ENCODE peak calls at places on chromosomes 6 and 20, in nine cellular contexts. One of them, this sample, is unnamed.

GRCh38 chr6:41072836-41073202 is at the start of gene NFYA:
- DNase-seq in Peyer's patch: peak
- DNase-seq in sigmoid colon: no peak
- DNase-seq in AG04450: no peak
- DNase-seq in H1: no peak
- DNase-seq in ovary: no peak
- DNase-seq in heart right ventricle: peak
- DNase-seq in pancreas: no peak
- DNase-seq in breast epithelium: no peak
- DNase-seq in this sample: peak

GRCh38 chr20:51029963-51030930 is 7.3 kb upstream of the KCNG1 start:
- DNase-seq in Peyer's patch: no peak
- DNase-seq in sigmoid colon: no peak
- DNase-seq in AG04450: no peak
- DNase-seq in H1: no peak
- DNase-seq in ovary: no peak
- DNase-seq in heart right ventricle: no peak
- DNase-seq in pancreas: no peak
- DNase-seq in breast epithelium: no peak
- DNase-seq in this sample: no peak

GRCh38 chr20:47876348-47877056 is 91.2 kb upstream of the SULF2 start:
- DNase-seq in Peyer's patch: no peak
- DNase-seq in sigmoid colon: no peak
- DNase-seq in AG04450: no peak
- DNase-seq in H1: no peak
- DNase-seq in ovary: no peak
- DNase-seq in heart right ventricle: no peak
- DNase-seq in pancreas: no peak
- DNase-seq in breast epithelium: no peak
- DNase-seq in this sample: no peak

GRCh38 chr6:29685718-29686326 is 4.9 kb upstream of the ZFP57 start:
- DNase-seq in Peyer's patch: no peak
- DNase-seq in sigmoid colon: no peak
- DNase-seq in AG04450: no peak
- DNase-seq in H1: no peak
- DNase-seq in ovary: no peak
- DNase-seq in heart right ventricle: peak
- DNase-seq in pancreas: no peak
- DNase-seq in breast epithelium: no peak
- DNase-seq in this sample: no peak

GRCh38 chr20:62240015-62240685 is 1.8 kb downstream of the OSBPL2 start:
- DNase-seq in Peyer's patch: no peak
- DNase-seq in sigmoid colon: no peak
- DNase-seq in AG04450: no peak
- DNase-seq in H1: no peak
- DNase-seq in ovary: no peak
- DNase-seq in heart right ventricle: peak
- DNase-seq in pancreas: no peak
- DNase-seq in breast epithelium: no peak
- DNase-seq in this sample: no peak

GRCh38 chr20:63829943-63830820 is 882 bp downstream of the ZBTB46 start:
- DNase-seq in Peyer's patch: no peak
- DNase-seq in sigmoid colon: no peak
- DNase-seq in AG04450: no peak
- DNase-seq in H1: no peak
- DNase-seq in ovary: peak
- DNase-seq in heart right ventricle: no peak
- DNase-seq in pancreas: no peak
- DNase-seq in breast epithelium: no peak
- DNase-seq in this sample: no peak

GRCh38 chr20:62678553-62678952 is 30.1 kb upstream of the NTSR1 start:
- DNase-seq in Peyer's patch: no peak
- DNase-seq in sigmoid colon: no peak
- DNase-seq in AG04450: no peak
- DNase-seq in H1: no peak
- DNase-seq in ovary: no peak
- DNase-seq in heart right ventricle: no peak
- DNase-seq in pancreas: no peak
- DNase-seq in breast epithelium: no peak
- DNase-seq in this sample: no peak

GRCh38 chr6:81727876-81728517 is 24.5 kb downstream of the TENT5A start:
- DNase-seq in Peyer's patch: no peak
- DNase-seq in sigmoid colon: no peak
- DNase-seq in AG04450: no peak
- DNase-seq in H1: no peak
- DNase-seq in ovary: no peak
- DNase-seq in heart right ventricle: no peak
- DNase-seq in pancreas: peak
- DNase-seq in breast epithelium: no peak
- DNase-seq in this sample: no peak

GRCh38 chr20:48831702-48832422 is 4.1 kb upstream of the PREX1 start:
- DNase-seq in Peyer's patch: peak
- DNase-seq in sigmoid colon: peak
- DNase-seq in AG04450: no peak
- DNase-seq in H1: no peak
- DNase-seq in ovary: peak
- DNase-seq in heart right ventricle: peak
- DNase-seq in pancreas: peak
- DNase-seq in breast epithelium: no peak
- DNase-seq in this sample: peak

GRCh38 chr6:47478233-47479155 is 905 bp downstream of the CD2AP start:
- DNase-seq in Peyer's patch: no peak
- DNase-seq in sigmoid colon: no peak
- DNase-seq in AG04450: no peak
- DNase-seq in H1: no peak
- DNase-seq in ovary: no peak
- DNase-seq in heart right ventricle: no peak
- DNase-seq in pancreas: no peak
- DNase-seq in breast epithelium: peak
- DNase-seq in this sample: no peak

GRCh38 chr6:17901493-17901892 is 85.9 kb downstream of the KIF13A start:
- DNase-seq in Peyer's patch: no peak
- DNase-seq in sigmoid colon: no peak
- DNase-seq in AG04450: no peak
- DNase-seq in H1: no peak
- DNase-seq in ovary: no peak
- DNase-seq in heart right ventricle: no peak
- DNase-seq in pancreas: no peak
- DNase-seq in breast epithelium: no peak
- DNase-seq in this sample: no peak

GRCh38 chr6:40672118-40672517 is 85.0 kb upstream of the LRFN2 start:
- DNase-seq in Peyer's patch: no peak
- DNase-seq in sigmoid colon: no peak
- DNase-seq in AG04450: no peak
- DNase-seq in H1: no peak
- DNase-seq in ovary: no peak
- DNase-seq in heart right ventricle: no peak
- DNase-seq in pancreas: no peak
- DNase-seq in breast epithelium: no peak
- DNase-seq in this sample: no peak

GRCh38 chr6:21441386-21441785 is 152.2 kb upstream of the SOX4 start:
- DNase-seq in Peyer's patch: no peak
- DNase-seq in sigmoid colon: no peak
- DNase-seq in AG04450: no peak
- DNase-seq in H1: no peak
- DNase-seq in ovary: no peak
- DNase-seq in heart right ventricle: no peak
- DNase-seq in pancreas: no peak
- DNase-seq in breast epithelium: no peak
- DNase-seq in this sample: no peak

GRCh38 chr6:108650325-108650724 is 89.6 kb downstream of the FOXO3 start:
- DNase-seq in Peyer's patch: no peak
- DNase-seq in sigmoid colon: no peak
- DNase-seq in AG04450: no peak
- DNase-seq in H1: no peak
- DNase-seq in ovary: no peak
- DNase-seq in heart right ventricle: no peak
- DNase-seq in pancreas: no peak
- DNase-seq in breast epithelium: no peak
- DNase-seq in this sample: no peak

GRCh38 chr6:18148304-18149025 is 6.4 kb downstream of the TPMT start:
- DNase-seq in Peyer's patch: peak
- DNase-seq in sigmoid colon: no peak
- DNase-seq in AG04450: peak
- DNase-seq in H1: no peak
- DNase-seq in ovary: no peak
- DNase-seq in heart right ventricle: no peak
- DNase-seq in pancreas: no peak
- DNase-seq in breast epithelium: no peak
- DNase-seq in this sample: no peak

DNA sequence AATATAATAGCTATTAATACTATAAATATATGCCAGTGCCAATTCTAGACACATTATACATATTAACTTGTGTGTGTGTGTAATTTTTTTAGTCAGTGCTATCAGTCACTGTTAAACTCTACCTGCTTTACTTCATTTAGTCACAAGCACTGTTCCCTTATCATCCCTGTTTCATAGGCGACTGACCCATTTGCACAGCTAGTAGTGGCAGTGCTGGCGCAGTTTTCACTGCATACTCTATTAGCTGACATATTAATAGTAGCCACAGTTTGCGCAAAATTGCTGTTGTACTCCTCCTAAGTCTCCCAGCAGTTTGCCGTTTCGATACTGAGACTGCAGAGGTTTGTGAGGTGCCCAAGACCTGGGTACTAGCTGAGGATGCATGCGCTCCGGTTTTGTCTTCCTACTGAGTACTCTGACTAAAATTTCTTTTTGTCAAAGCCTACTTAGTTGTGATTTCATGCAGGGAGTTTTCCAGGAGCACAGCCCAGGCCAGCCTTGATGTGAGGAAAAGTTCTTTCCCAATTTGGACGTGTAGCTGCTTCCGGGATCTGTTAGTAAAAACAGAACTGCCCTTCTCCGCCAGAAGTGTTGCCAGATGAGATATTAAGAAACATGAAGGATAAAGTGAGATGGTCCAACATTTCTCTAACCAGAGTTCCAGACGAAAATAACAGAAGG is 5.6 kb downstream of the BAG2 start:
- DNase-seq in Peyer's patch: peak
- DNase-seq in sigmoid colon: peak
- DNase-seq in AG04450: no peak
- DNase-seq in H1: no peak
- DNase-seq in ovary: peak
- DNase-seq in heart right ventricle: peak
- DNase-seq in pancreas: no peak
- DNase-seq in breast epithelium: no peak
- DNase-seq in this sample: peak
- H3K4me3 ChIP-seq in Peyer's patch: no peak
- H3K4me3 ChIP-seq in sigmoid colon: peak
- H3K4me3 ChIP-seq in AG04450: peak
- H3K4me3 ChIP-seq in H1: no peak
- H3K4me3 ChIP-seq in ovary: peak
- H3K4me3 ChIP-seq in heart right ventricle: peak
- H3K4me3 ChIP-seq in pancreas: no peak
- H3K4me3 ChIP-seq in breast epithelium: no peak
- H3K4me3 ChIP-seq in this sample: peak

DNA sequence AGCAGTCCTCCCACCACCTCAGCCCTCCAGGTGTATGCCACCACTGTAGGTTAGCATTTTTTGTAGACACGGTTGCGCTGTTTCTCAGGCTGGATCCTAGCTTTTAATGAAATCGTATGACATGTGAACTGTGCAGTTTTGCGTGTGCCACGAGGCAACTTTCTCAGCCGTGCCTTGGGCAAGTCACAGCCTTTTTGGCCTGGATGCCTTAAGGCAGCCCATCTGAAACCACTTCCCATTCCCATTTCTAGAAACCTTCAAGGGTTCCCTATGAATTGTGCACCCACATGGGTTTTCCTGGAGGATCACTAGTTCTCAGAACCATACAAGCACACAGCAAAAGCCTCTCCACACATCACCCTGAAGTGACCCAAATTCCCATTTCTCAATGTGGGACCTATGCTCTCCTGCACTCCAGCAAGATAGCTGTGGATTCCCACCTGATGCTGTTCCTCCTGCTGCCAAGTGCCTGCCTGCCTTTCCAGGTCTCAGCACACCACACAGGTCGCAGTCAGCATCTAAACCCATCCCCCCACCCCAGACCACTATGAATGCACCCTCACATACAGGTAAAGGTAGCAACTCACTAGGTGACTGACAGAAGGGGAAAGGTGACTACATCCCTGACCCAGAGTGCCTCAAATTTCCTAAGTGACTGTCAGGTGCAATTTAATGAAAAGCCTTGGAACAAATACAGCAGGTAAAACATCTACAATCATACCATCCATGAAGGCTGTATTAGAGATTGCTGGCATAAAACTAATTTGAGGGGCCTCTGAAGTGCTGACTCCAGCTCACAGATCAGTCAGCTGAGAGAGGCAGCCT is 28.8 kb downstream of the SNX5 start:
- DNase-seq in Peyer's patch: no peak
- DNase-seq in sigmoid colon: no peak
- DNase-seq in AG04450: no peak
- DNase-seq in H1: no peak
- DNase-seq in ovary: no peak
- DNase-seq in heart right ventricle: no peak
- DNase-seq in pancreas: no peak
- DNase-seq in breast epithelium: no peak
- DNase-seq in this sample: no peak
- H3K27ac ChIP-seq in Peyer's patch: no peak
- H3K27ac ChIP-seq in sigmoid colon: peak
- H3K27ac ChIP-seq in AG04450: peak
- H3K27ac ChIP-seq in H1: no peak
- H3K27ac ChIP-seq in ovary: no peak
- H3K27ac ChIP-seq in heart right ventricle: no peak
- H3K27ac ChIP-seq in pancreas: no peak
- H3K27ac ChIP-seq in breast epithelium: no peak
- H3K27ac ChIP-seq in this sample: no peak

GRCh38 chr20:44688053-44688625 is 27.0 kb upstream of the CCN5 start:
- DNase-seq in Peyer's patch: no peak
- DNase-seq in sigmoid colon: no peak
- DNase-seq in AG04450: no peak
- DNase-seq in H1: no peak
- DNase-seq in ovary: no peak
- DNase-seq in heart right ventricle: no peak
- DNase-seq in pancreas: no peak
- DNase-seq in breast epithelium: no peak
- DNase-seq in this sample: no peak
- TF ChIP-seq CTCF in Peyer's patch: no peak
- TF ChIP-seq CTCF in sigmoid colon: no peak
- TF ChIP-seq CTCF in AG04450: peak
- TF ChIP-seq CTCF in H1: no peak
- TF ChIP-seq CTCF in ovary: no peak
- TF ChIP-seq CTCF in heart right ventricle: no peak
- TF ChIP-seq CTCF in pancreas: no peak
- TF ChIP-seq CTCF in breast epithelium: no peak
- TF ChIP-seq CTCF in this sample: no peak

DNA sequence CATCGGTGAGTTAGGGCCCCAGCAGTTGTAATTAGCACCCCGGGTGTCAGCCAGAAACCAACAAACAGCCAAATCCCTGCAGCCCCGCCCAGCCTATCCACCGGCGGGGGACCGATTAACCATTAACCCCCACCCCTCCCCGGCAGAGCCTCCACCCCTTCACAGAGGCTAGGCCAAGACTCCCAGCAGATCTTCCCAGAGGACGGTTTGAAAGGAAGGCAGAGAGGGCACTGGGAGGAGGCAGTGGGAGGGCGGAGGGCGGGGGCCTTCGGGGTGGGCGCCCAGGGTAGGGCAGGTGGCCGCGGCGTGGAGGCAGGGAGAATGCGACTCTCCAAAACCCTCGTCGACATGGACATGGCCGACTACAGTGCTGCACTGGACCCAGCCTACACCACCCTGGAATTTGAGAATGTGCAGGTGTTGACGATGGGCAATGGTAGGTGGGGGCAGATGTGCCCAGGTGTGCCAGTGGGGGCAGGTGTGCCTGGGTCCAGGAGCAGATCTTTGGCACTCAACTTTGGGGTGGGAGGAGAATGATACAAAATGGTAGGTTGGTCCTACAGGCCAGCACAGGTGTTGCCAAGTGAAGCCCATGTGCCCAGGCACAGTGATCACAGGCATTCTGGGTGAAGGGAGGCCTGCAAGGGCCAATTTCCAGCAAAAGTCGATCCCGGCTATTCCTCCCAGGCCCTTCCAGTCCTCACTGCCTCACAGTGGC is 45.7 kb downstream of the HNF4A start:
- DNase-seq in Peyer's patch: peak
- DNase-seq in sigmoid colon: no peak
- DNase-seq in AG04450: no peak
- DNase-seq in H1: no peak
- DNase-seq in ovary: no peak
- DNase-seq in heart right ventricle: no peak
- DNase-seq in pancreas: no peak
- DNase-seq in breast epithelium: no peak
- DNase-seq in this sample: no peak
- H3K4me3 ChIP-seq in Peyer's patch: peak
- H3K4me3 ChIP-seq in sigmoid colon: no peak
- H3K4me3 ChIP-seq in AG04450: no peak
- H3K4me3 ChIP-seq in H1: no peak
- H3K4me3 ChIP-seq in ovary: no peak
- H3K4me3 ChIP-seq in heart right ventricle: no peak
- H3K4me3 ChIP-seq in pancreas: no peak
- H3K4me3 ChIP-seq in breast epithelium: no peak
- H3K4me3 ChIP-seq in this sample: no peak

This sample was measured in thoracic aorta.